ENCODE peak calls at places on chromosome 17, in five cellular contexts. U is IMR-90, J is ovary, V is ascending aorta, F is keratinocyte. S is an unnamed sample.

GRCh38 chr17:77420804-77421634 is 280.2 kb downstream of the SEC14L1 start:
- DNase-seq in U (peak), J (peak), V (no peak), F (no peak), S (no peak)

GRCh38 chr17:28497931-28498330 is 8.2 kb upstream of the FOXN1 start:
- DNase-seq in U (no peak), J (no peak), V (no peak), F (no peak), S (no peak)

GRCh38 chr17:8649157-8650118 is 18.9 kb upstream of the MYH10 start:
- DNase-seq in U (peak), J (no peak), V (peak), F (no peak), S (no peak)

GRCh38 chr17:27982688-27983087 is 59.8 kb upstream of the NLK start:
- DNase-seq in U (no peak), J (no peak), V (no peak), F (no peak), S (no peak)

GRCh38 chr17:27354491-27355081 is 60.7 kb downstream of the WSB1 start:
- DNase-seq in U (no peak), J (no peak), V (peak), F (no peak), S (no peak)

GRCh38 chr17:43517615-43518386 is 28.3 kb downstream of the ETV4 start:
- DNase-seq in U (peak), J (no peak), V (no peak), F (no peak), S (no peak)

GRCh38 chr17:4719684-4720221 is 9.3 kb downstream of the ARRB2 start:
- DNase-seq in U (no peak), J (peak), V (no peak), F (no peak), S (no peak)

GRCh38 chr17:64133546-64134215 is 3.7 kb upstream of the ERN1 start:
- DNase-seq in U (peak), J (no peak), V (no peak), F (no peak), S (no peak)

GRCh38 chr17:62804822-62805221 is 3.3 kb downstream of the MARCHF10 start:
- DNase-seq in U (peak), J (no peak), V (no peak), F (no peak), S (peak)

GRCh38 chr17:72445055-72445991 is 324.5 kb downstream of the SOX9 start:
- DNase-seq in U (no peak), J (no peak), V (no peak), F (no peak), S (no peak)

GRCh38 chr17:80457236-80457856 is 19.1 kb downstream of the NPTX1 start:
- DNase-seq in U (no peak), J (no peak), V (no peak), F (no peak), S (no peak)

GRCh38 chr17:39861235-39861634 is 2.9 kb downstream of the IKZF3 start:
- DNase-seq in U (no peak), J (no peak), V (no peak), F (no peak), S (no peak)

GRCh38 chr17:491086-492014 is 138.7 kb upstream of the RPH3AL start:
- DNase-seq in U (peak), J (peak), V (peak), F (no peak), S (no peak)

GRCh38 chr17:17669081-17669850 is 12.0 kb upstream of the RAI1 start:
- DNase-seq in U (peak), J (no peak), V (no peak), F (no peak), S (no peak)

GRCh38 chr17:66819466-66819865 is 15.5 kb upstream of the CACNG5 start:
- DNase-seq in U (no peak), J (no peak), V (no peak), F (no peak), S (no peak)

GRCh38 chr17:64653325-64653984 is 8.7 kb downstream of the SMURF2 start:
- DNase-seq in U (peak), J (no peak), V (no peak), F (no peak), S (no peak)

GRCh38 chr17:58308173-58308984 is 20.2 kb downstream of the TSPOAP1 start:
- DNase-seq in U (no peak), J (no peak), V (no peak), F (no peak), S (no peak)

GRCh38 chr17:55314784-55315491 is 50.2 kb downstream of the HLF start:
- DNase-seq in U (no peak), J (no peak), V (no peak), F (no peak), S (no peak)

GRCh38 chr17:72421128-72422092 is 300.6 kb downstream of the SOX9 start:
- DNase-seq in U (peak), J (no peak), V (no peak), F (peak), S (peak)

GRCh38 chr17:27396941-27397340 is 59.3 kb upstream of the KSR1 start:
- DNase-seq in U (peak), J (no peak), V (no peak), F (no peak), S (no peak)

GRCh38 chr17:7215652-7216139 is 3.9 kb downstream of the DLG4 start:
- DNase-seq in U (peak), J (no peak), V (no peak), F (no peak), S (no peak)

GRCh38 chr17:40554646-40555295 is 10.5 kb downstream of the CCR7 start:
- DNase-seq in U (no peak), J (peak), V (peak), F (no peak), S (no peak)

GRCh38 chr17:82924812-82925211 is 85.0 kb upstream of the ZNF750 start:
- DNase-seq in U (no peak), J (no peak), V (no peak), F (no peak), S (no peak)

GRCh38 chr17:7711356-7711755 is 6.2 kb upstream of the DNAH2 start:
- DNase-seq in U (no peak), J (no peak), V (no peak), F (no peak), S (no peak)

GRCh38 chr17:57293077-57293476 is 36.8 kb downstream of the MSI2 start:
- DNase-seq in U (no peak), J (no peak), V (no peak), F (peak), S (peak)

GRCh38 chr17:42674755-42675347 is 1.9 kb downstream of the PLEKHH3 start:
- DNase-seq in U (no peak), J (no peak), V (no peak), F (no peak), S (no peak)

GRCh38 chr17:12631076-12631475 is 34.6 kb upstream of the MYOCD start:
- DNase-seq in U (peak), J (peak), V (peak), F (no peak), S (no peak)

GRCh38 chr17:3558603-3559269 is 1.1 kb upstream of the TRPV3 start:
- DNase-seq in U (peak), J (no peak), V (no peak), F (peak), S (peak)

GRCh38 chr17:81027038-81027437 is 7.9 kb upstream of the BAIAP2 start:
- DNase-seq in U (no peak), J (no peak), V (no peak), F (no peak), S (no peak)

DNA sequence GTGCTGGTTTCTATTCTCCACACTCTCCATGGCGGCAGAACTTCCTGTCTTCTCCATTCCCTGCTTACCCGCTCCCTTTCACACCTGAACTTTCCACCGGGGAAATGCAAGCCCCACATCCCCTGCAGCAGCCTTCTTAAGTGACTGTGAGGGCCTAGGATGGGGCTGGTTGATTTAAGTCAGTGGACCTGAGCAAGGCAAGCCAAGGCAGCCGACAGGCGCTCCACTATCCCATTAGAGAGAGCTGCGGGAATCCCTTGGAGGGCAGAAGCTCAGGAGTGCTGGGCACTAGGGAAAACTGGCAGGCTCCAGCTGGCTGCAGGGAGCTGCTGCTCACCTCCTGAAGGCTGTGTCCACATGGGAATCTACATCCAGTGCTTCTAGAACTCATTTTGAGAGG is 36.1 kb upstream of the SLC25A19 start:
- DNase-seq in U (no peak), J (no peak), V (no peak), F (no peak), S (no peak)
- H3K27ac ChIP-seq in U (no peak), J (no peak), V (peak), F (no peak), S (no peak)

GRCh38 chr17:2018716-2019490 is 6.2 kb downstream of the RTN4RL1 start:
- DNase-seq in U (no peak), J (no peak), V (no peak), F (no peak), S (no peak)
- H3K27ac ChIP-seq in U (no peak), J (no peak), V (no peak), F (no peak), S (no peak)

GRCh38 chr17:44556114-44556853 is 1.0 kb upstream of the FZD2 start:
- DNase-seq in U (peak), J (peak), V (peak), F (no peak), S (no peak)
- H3K27ac ChIP-seq in U (peak), J (peak), V (peak), F (peak), S (peak)

DNA sequence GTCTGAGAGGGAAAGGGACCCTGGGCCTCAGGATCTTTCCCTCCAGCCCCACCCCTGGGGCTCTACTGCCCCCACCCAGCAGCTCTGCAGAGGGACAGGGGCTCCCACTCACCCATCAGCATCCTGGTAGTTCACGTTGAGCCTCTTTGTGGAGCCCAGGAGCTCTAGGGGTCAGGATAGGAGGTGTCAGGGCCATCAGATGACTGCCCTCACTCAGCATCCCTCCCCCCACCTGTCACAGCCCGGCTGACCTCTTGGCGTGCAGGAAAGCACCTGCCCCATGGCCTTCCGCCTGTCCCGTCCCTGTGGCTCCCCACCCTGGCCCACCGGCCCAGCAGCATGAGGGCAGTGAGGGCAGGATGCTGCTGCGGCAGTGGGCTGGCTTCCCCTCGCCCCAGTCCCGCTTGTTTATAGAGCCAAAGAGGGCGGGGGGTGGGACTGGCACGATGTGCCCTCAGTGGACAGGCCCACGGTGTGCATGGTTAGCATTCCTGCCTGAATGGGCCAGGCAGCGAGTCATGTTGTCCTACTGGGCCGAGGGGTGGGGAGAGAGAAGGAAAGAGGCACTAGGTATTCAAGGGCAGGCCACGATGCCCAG is 7.1 kb downstream of the CASKIN2 start:
- DNase-seq in U (no peak), J (no peak), V (no peak), F (no peak), S (no peak)
- H3K27ac ChIP-seq in U (no peak), J (no peak), V (peak), F (no peak), S (no peak)

GRCh38 chr17:68384941-68385340 is 72.4 kb downstream of the WIPI1 start:
- DNase-seq in U (no peak), J (no peak), V (no peak), F (no peak), S (no peak)
- H3K27ac ChIP-seq in U (peak), J (no peak), V (no peak), F (no peak), S (no peak)

GRCh38 chr17:68431045-68431608 is 26.2 kb downstream of the WIPI1 start:
- DNase-seq in U (no peak), J (no peak), V (no peak), F (no peak), S (no peak)
- H3K27ac ChIP-seq in U (no peak), J (no peak), V (no peak), F (no peak), S (no peak)

DNA sequence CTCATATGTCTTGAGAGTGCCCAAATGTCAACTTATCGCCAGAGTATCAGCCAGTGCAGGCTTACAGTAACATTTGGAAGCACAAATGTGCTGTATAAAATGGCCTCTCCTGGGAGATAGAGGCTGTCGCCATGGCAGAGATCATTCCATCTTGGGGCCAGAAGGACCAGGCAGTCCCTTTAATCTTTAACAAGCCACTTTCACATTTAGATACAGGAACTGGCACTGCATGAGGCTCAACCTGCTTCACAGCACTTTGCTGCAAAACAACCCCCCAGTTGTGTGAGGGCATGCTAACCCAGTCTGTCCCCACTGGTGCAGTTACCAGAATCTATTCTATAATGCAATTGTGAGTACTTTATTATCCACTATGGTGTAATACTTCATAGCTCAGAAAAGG is 4.7 kb upstream of the RFFL start:
- DNase-seq in U (no peak), J (no peak), V (no peak), F (no peak), S (no peak)
- H3K27ac ChIP-seq in U (no peak), J (no peak), V (no peak), F (no peak), S (no peak)

GRCh38 chr17:38454528-38454927 is 26.3 kb downstream of the ARHGAP23 start:
- DNase-seq in U (peak), J (peak), V (peak), F (no peak), S (peak)
- H3K27ac ChIP-seq in U (peak), J (peak), V (peak), F (peak), S (peak)